ENCODE peak calls at places on chromosomes 2 and 18, in ten cellular contexts. One of them, this sample, is unnamed.

GRCh38 chr2:127506502-127506901 is 19.8 kb downstream of the IWS1 start:
- DNase-seq in NCI-H345: no peak
- DNase-seq in ovary: no peak
- DNase-seq in EH: peak; percentile 31
- DNase-seq in ELR: peak; percentile 8
- DNase-seq in GM13977: no peak
- DNase-seq in HT1080: no peak
- DNase-seq in T-cell: no peak
- DNase-seq in brain microvascular endothelial cell: no peak
- DNase-seq in COLO829: no peak
- DNase-seq in this sample: no peak

GRCh38 chr2:25362564-25363145 is 20.9 kb upstream of the DNMT3A start:
- DNase-seq in NCI-H345: no peak
- DNase-seq in ovary: peak; percentile 48
- DNase-seq in EH: no peak
- DNase-seq in ELR: no peak
- DNase-seq in GM13977: peak; percentile 88
- DNase-seq in HT1080: no peak
- DNase-seq in T-cell: peak; percentile 59
- DNase-seq in brain microvascular endothelial cell: no peak
- DNase-seq in COLO829: no peak
- DNase-seq in this sample: no peak

GRCh38 chr18:63301458-63301857 is 18.1 kb downstream of the BCL2 start:
- DNase-seq in NCI-H345: no peak
- DNase-seq in ovary: no peak
- DNase-seq in EH: no peak
- DNase-seq in ELR: no peak
- DNase-seq in GM13977: no peak
- DNase-seq in HT1080: no peak
- DNase-seq in T-cell: no peak
- DNase-seq in brain microvascular endothelial cell: peak; percentile 8
- DNase-seq in COLO829: no peak
- DNase-seq in this sample: no peak

GRCh38 chr18:27778441-27778840 is 398.5 kb downstream of the CDH2 start:
- DNase-seq in NCI-H345: peak; percentile 18
- DNase-seq in ovary: no peak
- DNase-seq in EH: peak; percentile 44
- DNase-seq in ELR: peak; percentile 54
- DNase-seq in GM13977: no peak
- DNase-seq in HT1080: peak; percentile 37
- DNase-seq in T-cell: no peak
- DNase-seq in brain microvascular endothelial cell: peak; percentile 35
- DNase-seq in COLO829: no peak
- DNase-seq in this sample: no peak

GRCh38 chr2:137173514-137173913 is 408.2 kb downstream of the THSD7B start:
- DNase-seq in NCI-H345: no peak
- DNase-seq in ovary: no peak
- DNase-seq in EH: peak; percentile 40
- DNase-seq in ELR: peak; percentile 46
- DNase-seq in GM13977: peak; percentile 38
- DNase-seq in HT1080: peak; percentile 44
- DNase-seq in T-cell: no peak
- DNase-seq in brain microvascular endothelial cell: peak; percentile 94
- DNase-seq in COLO829: no peak
- DNase-seq in this sample: no peak

GRCh38 chr2:71933467-71934319 is 214.0 kb downstream of the CYP26B1 start:
- DNase-seq in NCI-H345: no peak
- DNase-seq in ovary: no peak
- DNase-seq in EH: peak; percentile 74
- DNase-seq in ELR: peak; percentile 31
- DNase-seq in GM13977: peak; percentile 6
- DNase-seq in HT1080: peak; percentile 25
- DNase-seq in T-cell: no peak
- DNase-seq in brain microvascular endothelial cell: peak; percentile 40
- DNase-seq in COLO829: no peak
- DNase-seq in this sample: no peak

GRCh38 chr2:111202266-111203040 is 81.7 kb downstream of the BCL2L11 start:
- DNase-seq in NCI-H345: no peak
- DNase-seq in ovary: no peak
- DNase-seq in EH: peak; percentile 46
- DNase-seq in ELR: peak; percentile 68
- DNase-seq in GM13977: no peak
- DNase-seq in HT1080: peak; percentile 64
- DNase-seq in T-cell: no peak
- DNase-seq in brain microvascular endothelial cell: peak; percentile 83
- DNase-seq in COLO829: no peak
- DNase-seq in this sample: no peak

GRCh38 chr2:9160732-9161131 is 45.9 kb upstream of the ASAP2 start:
- DNase-seq in NCI-H345: no peak
- DNase-seq in ovary: no peak
- DNase-seq in EH: no peak
- DNase-seq in ELR: no peak
- DNase-seq in GM13977: no peak
- DNase-seq in HT1080: no peak
- DNase-seq in T-cell: no peak
- DNase-seq in brain microvascular endothelial cell: no peak
- DNase-seq in COLO829: no peak
- DNase-seq in this sample: no peak

GRCh38 chr2:157440404-157441071 is 3.4 kb downstream of the CYTIP start:
- DNase-seq in NCI-H345: no peak
- DNase-seq in ovary: no peak
- DNase-seq in EH: no peak
- DNase-seq in ELR: no peak
- DNase-seq in GM13977: no peak
- DNase-seq in HT1080: no peak
- DNase-seq in T-cell: no peak
- DNase-seq in brain microvascular endothelial cell: no peak
- DNase-seq in COLO829: no peak
- DNase-seq in this sample: no peak

GRCh38 chr2:23703583-23704385 is 223.1 kb downstream of the ATAD2B start:
- DNase-seq in NCI-H345: no peak
- DNase-seq in ovary: peak; percentile 12
- DNase-seq in EH: no peak
- DNase-seq in ELR: no peak
- DNase-seq in GM13977: no peak
- DNase-seq in HT1080: peak; percentile 13
- DNase-seq in T-cell: no peak
- DNase-seq in brain microvascular endothelial cell: no peak
- DNase-seq in COLO829: no peak
- DNase-seq in this sample: no peak

GRCh38 chr2:16654775-16655456 is 10.7 kb downstream of the CYRIA start:
- DNase-seq in NCI-H345: no peak
- DNase-seq in ovary: no peak
- DNase-seq in EH: no peak
- DNase-seq in ELR: no peak
- DNase-seq in GM13977: peak; percentile 31
- DNase-seq in HT1080: no peak
- DNase-seq in T-cell: no peak
- DNase-seq in brain microvascular endothelial cell: no peak
- DNase-seq in COLO829: no peak
- DNase-seq in this sample: no peak

GRCh38 chr2:81304154-81304830 is 999.7 kb upstream of the LRRTM1 start:
- DNase-seq in NCI-H345: no peak
- DNase-seq in ovary: no peak
- DNase-seq in EH: no peak
- DNase-seq in ELR: peak; percentile 86
- DNase-seq in GM13977: no peak
- DNase-seq in HT1080: peak; percentile 81
- DNase-seq in T-cell: no peak
- DNase-seq in brain microvascular endothelial cell: no peak
- DNase-seq in COLO829: no peak
- DNase-seq in this sample: no peak

GRCh38 chr2:100274076-100274475 is 48.2 kb downstream of the LONRF2 start:
- DNase-seq in NCI-H345: peak; percentile 24
- DNase-seq in ovary: no peak
- DNase-seq in EH: no peak
- DNase-seq in ELR: no peak
- DNase-seq in GM13977: no peak
- DNase-seq in HT1080: no peak
- DNase-seq in T-cell: no peak
- DNase-seq in brain microvascular endothelial cell: no peak
- DNase-seq in COLO829: no peak
- DNase-seq in this sample: no peak

GRCh38 chr18:75088021-75088506 is 120.9 kb downstream of the PTGR3 start:
- DNase-seq in NCI-H345: no peak
- DNase-seq in ovary: no peak
- DNase-seq in EH: no peak
- DNase-seq in ELR: no peak
- DNase-seq in GM13977: no peak
- DNase-seq in HT1080: no peak
- DNase-seq in T-cell: no peak
- DNase-seq in brain microvascular endothelial cell: no peak
- DNase-seq in COLO829: no peak
- DNase-seq in this sample: no peak

GRCh38 chr2:48205137-48205798 is 299.0 kb upstream of the FBXO11 start:
- DNase-seq in NCI-H345: no peak
- DNase-seq in ovary: no peak
- DNase-seq in EH: peak; percentile 30
- DNase-seq in ELR: peak; percentile 17
- DNase-seq in GM13977: peak; percentile 7
- DNase-seq in HT1080: no peak
- DNase-seq in T-cell: no peak
- DNase-seq in brain microvascular endothelial cell: peak; percentile 11
- DNase-seq in COLO829: peak; percentile 87
- DNase-seq in this sample: no peak

GRCh38 chr2:86562891-86563649 is at the start of gene CHMP3:
- DNase-seq in NCI-H345: peak; percentile 96
- DNase-seq in ovary: peak; percentile 97
- DNase-seq in EH: peak; percentile 97
- DNase-seq in ELR: peak; percentile 98
- DNase-seq in GM13977: peak; percentile 95
- DNase-seq in HT1080: peak; percentile 94
- DNase-seq in T-cell: peak; percentile 95
- DNase-seq in brain microvascular endothelial cell: peak; percentile 95
- DNase-seq in COLO829: peak; percentile 97
- DNase-seq in this sample: peak; percentile 92

GRCh38 chr2:229852565-229852964 is 69.2 kb downstream of the TRIP12 start:
- DNase-seq in NCI-H345: no peak
- DNase-seq in ovary: no peak
- DNase-seq in EH: peak; percentile 70
- DNase-seq in ELR: peak; percentile 73
- DNase-seq in GM13977: peak; percentile 61
- DNase-seq in HT1080: peak; percentile 84
- DNase-seq in T-cell: peak; percentile 56
- DNase-seq in brain microvascular endothelial cell: peak; percentile 85
- DNase-seq in COLO829: no peak
- DNase-seq in this sample: no peak

GRCh38 chr2:59993721-59994120 is 559.7 kb downstream of the BCL11A start:
- DNase-seq in NCI-H345: no peak
- DNase-seq in ovary: no peak
- DNase-seq in EH: no peak
- DNase-seq in ELR: no peak
- DNase-seq in GM13977: no peak
- DNase-seq in HT1080: no peak
- DNase-seq in T-cell: no peak
- DNase-seq in brain microvascular endothelial cell: no peak
- DNase-seq in COLO829: no peak
- DNase-seq in this sample: no peak

GRCh38 chr18:7937268-7937667 is 370.2 kb downstream of the PTPRM start:
- DNase-seq in NCI-H345: no peak
- DNase-seq in ovary: no peak
- DNase-seq in EH: no peak
- DNase-seq in ELR: no peak
- DNase-seq in GM13977: no peak
- DNase-seq in HT1080: no peak
- DNase-seq in T-cell: no peak
- DNase-seq in brain microvascular endothelial cell: no peak
- DNase-seq in COLO829: no peak
- DNase-seq in this sample: no peak

GRCh38 chr2:31302940-31303563 is 69.1 kb downstream of the EHD3 start:
- DNase-seq in NCI-H345: no peak
- DNase-seq in ovary: no peak
- DNase-seq in EH: no peak
- DNase-seq in ELR: no peak
- DNase-seq in GM13977: no peak
- DNase-seq in HT1080: no peak
- DNase-seq in T-cell: no peak
- DNase-seq in brain microvascular endothelial cell: no peak
- DNase-seq in COLO829: no peak
- DNase-seq in this sample: no peak

GRCh38 chr2:150681120-150681796 is 193.8 kb upstream of the RND3 start:
- DNase-seq in NCI-H345: no peak
- DNase-seq in ovary: no peak
- DNase-seq in EH: peak; percentile 95
- DNase-seq in ELR: peak; percentile 97
- DNase-seq in GM13977: no peak
- DNase-seq in HT1080: peak; percentile 88
- DNase-seq in T-cell: no peak
- DNase-seq in brain microvascular endothelial cell: peak; percentile 80
- DNase-seq in COLO829: no peak
- DNase-seq in this sample: no peak

GRCh38 chr2:128282976-128283810 is 35.5 kb downstream of the HS6ST1 start:
- DNase-seq in NCI-H345: no peak
- DNase-seq in ovary: no peak
- DNase-seq in EH: peak; percentile 27
- DNase-seq in ELR: no peak
- DNase-seq in GM13977: no peak
- DNase-seq in HT1080: no peak
- DNase-seq in T-cell: no peak
- DNase-seq in brain microvascular endothelial cell: no peak
- DNase-seq in COLO829: no peak
- DNase-seq in this sample: no peak